ENCODE peak calls at places on chromosome X, in four cellular contexts. D is pancreas, K is GM12865, I is AG10803. H is an unnamed sample.
A peak's percentile ranks its signal among the peaks of the same experiment; 100 is the strongest.

GRCh38 chrX:48957477-48957826 is at the start of gene OTUD5:
- DNase-seq in D (peak; percentile 79), K (peak; percentile 78), I (no peak), H (no peak)

GRCh38 chrX:39705299-39705698 is 392.5 kb downstream of the BCOR start:
- DNase-seq in D (peak; percentile 61), K (peak; percentile 1), I (peak; percentile 87), H (no peak)

GRCh38 chrX:72123471-72124185 is 8.1 kb downstream of the RTL5 start:
- DNase-seq in D (peak; percentile 33), K (no peak), I (peak; percentile 66), H (no peak)

GRCh38 chrX:51292421-51292820 is 40.2 kb upstream of the NUDT10 start:
- DNase-seq in D (no peak), K (no peak), I (no peak), H (no peak)

GRCh38 chrX:332496-332860 is 13.9 kb upstream of the GTPBP6 start:
- DNase-seq in D (peak; percentile 50), K (no peak), I (no peak), H (no peak)

GRCh38 chrX:111181883-111182400 is 86.0 kb downstream of the PAK3 start:
- DNase-seq in D (no peak), K (no peak), I (no peak), H (no peak)

GRCh38 chrX:48468693-48469691 is 1.1 kb downstream of the SLC38A5 start:
- DNase-seq in D (no peak), K (peak; percentile 56), I (no peak), H (no peak)

GRCh38 chrX:56766554-56767412 is 37.7 kb downstream of the NBDY start:
- DNase-seq in D (no peak), K (no peak), I (peak; percentile 57), H (no peak)

GRCh38 chrX:111041018-111041462 is 55.0 kb upstream of the PAK3 start:
- DNase-seq in D (no peak), K (no peak), I (peak; percentile 92), H (no peak)

GRCh38 chrX:78493180-78493579 is 165.8 kb upstream of the CYSLTR1 start:
- DNase-seq in D (no peak), K (peak; percentile 35), I (no peak), H (no peak)

GRCh38 chrX:21975827-21976226 is 35.3 kb downstream of the SMS start:
- DNase-seq in D (no peak), K (no peak), I (peak; percentile 74), H (no peak)

GRCh38 chrX:136319600-136319999 is 18.8 kb downstream of the ADGRG4 start:
- DNase-seq in D (no peak), K (no peak), I (no peak), H (no peak)
- TF ChIP-seq CTCF in D (no peak), K (no peak), I (no peak), H (no peak)

GRCh38 chrX:63421411-63421810 is 70.3 kb upstream of the SPIN4 start:
- DNase-seq in D (no peak), K (no peak), I (no peak), H (no peak)
- TF ChIP-seq CTCF in D (no peak), K (no peak), I (peak; percentile 25), H (no peak)

GRCh38 chrX:36859231-36859630 is 148.9 kb upstream of the FAM47C start:
- DNase-seq in D (no peak), K (no peak), I (no peak), H (no peak)

GRCh38 chrX:36856849-36857248 is 151.3 kb upstream of the FAM47C start:
- DNase-seq in D (no peak), K (no peak), I (no peak), H (no peak)
- TF ChIP-seq CTCF in D (no peak), K (no peak), I (no peak), H (no peak)

GRCh38 chrX:132609449-132609848 is 120.6 kb upstream of the MBNL3 start:
- DNase-seq in D (no peak), K (no peak), I (no peak), H (no peak)
- TF ChIP-seq CTCF in D (no peak), K (no peak), I (no peak), H (no peak)

DNA sequence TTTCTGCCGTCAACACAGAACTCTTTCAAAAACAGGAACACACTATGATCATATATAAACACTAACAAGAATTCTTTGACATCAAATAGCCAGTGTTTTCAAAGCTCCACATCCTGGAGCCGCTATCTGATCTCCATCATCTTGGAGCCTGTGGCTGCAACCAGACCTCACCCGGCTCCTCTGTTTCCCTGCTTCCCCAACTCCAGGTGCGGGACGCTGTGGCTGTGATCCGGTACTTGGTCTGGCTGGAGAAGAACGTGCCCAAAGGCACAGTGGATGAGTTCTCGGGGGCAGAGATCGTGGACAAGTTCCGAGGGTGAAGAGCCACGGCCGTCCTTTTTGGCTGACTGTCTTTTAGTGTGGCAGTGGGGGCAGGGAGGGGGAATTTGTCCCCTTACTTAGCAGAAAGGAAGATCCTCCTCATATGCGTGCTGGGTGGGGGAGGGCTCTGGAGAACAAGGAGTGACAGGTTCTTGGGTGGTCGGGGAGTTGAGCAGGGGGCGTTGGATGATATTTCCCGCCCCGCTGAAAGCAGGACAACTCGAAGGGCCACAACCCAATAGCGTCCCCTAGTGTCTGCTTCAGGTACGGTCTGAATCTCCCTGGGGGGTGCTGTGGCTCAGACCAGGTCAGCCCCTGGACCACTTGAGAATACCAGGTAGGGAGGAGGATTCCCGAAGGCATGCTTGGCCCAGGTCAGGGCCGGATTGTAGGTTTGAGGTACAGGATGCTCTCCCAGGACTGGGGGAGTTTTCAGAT is 15.7 kb downstream of the XPNPEP2 start:
- DNase-seq in D (no peak), K (no peak), I (no peak), H (no peak)
- TF ChIP-seq CTCF in D (no peak), K (peak; percentile 59), I (peak; percentile 13), H (no peak)

GRCh38 chrX:70769659-70770232 is 138.8 kb downstream of the TEX11 start:
- DNase-seq in D (no peak), K (no peak), I (no peak), H (no peak)
- TF ChIP-seq CTCF in D (peak; percentile 60), K (no peak), I (peak; percentile 40), H (no peak)

DNA sequence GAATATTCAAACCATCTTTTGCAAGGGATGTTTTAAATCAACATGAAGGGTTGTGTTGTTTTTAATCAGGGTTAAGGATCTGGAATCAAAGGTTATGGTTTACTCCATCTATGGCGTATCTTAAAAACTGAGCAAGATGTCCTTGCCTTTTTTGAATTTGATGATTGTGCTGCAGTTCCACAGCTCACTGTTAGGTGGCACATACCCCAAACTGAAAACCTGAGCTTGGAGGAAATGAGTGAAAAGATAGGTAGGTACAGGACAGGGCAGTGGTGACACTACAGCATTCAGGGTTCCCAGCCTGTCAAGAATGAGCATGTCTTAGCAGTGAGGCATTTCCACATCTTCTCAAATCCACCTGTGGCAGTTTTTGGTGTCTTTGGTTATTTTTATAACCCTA is 13.1 kb upstream of the EOLA1 start:
- DNase-seq in D (no peak), K (peak; percentile 45), I (peak; percentile 29), H (no peak)
- TF ChIP-seq CTCF in D (peak; percentile 31), K (peak; percentile 32), I (peak; percentile 62), H (no peak)

GRCh38 chrX:11678174-11678573 is 12.5 kb upstream of the ARHGAP6 start:
- DNase-seq in D (no peak), K (peak; percentile 42), I (no peak), H (no peak)
- TF ChIP-seq CTCF in D (no peak), K (peak; percentile 18), I (peak; percentile 20), H (no peak)

GRCh38 chrX:119194631-119195030 is 41.5 kb upstream of the PGRMC1 start:
- DNase-seq in D (no peak), K (no peak), I (peak; percentile 48), H (no peak)
- TF ChIP-seq CTCF in D (no peak), K (no peak), I (peak; percentile 53), H (no peak)

DNA sequence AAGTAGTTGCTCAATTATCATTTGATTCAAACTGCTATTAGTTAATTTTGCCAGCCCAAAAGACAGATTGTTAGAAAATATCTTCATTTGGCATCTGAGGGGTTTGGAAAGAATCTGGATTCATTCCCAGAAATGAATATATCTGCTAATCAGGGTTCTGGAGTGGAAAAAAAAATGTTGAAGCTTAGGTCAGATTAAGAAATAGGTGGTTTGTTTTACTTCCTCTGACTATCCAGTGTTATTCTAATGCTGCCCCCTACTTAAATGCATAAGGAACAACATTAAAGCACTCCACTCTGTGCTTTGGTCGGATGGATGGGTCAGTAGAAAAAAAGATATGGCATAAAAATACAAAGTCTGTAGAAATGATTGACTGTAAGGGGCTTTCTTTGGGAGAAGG is 89.0 kb downstream of the LUZP4 start:
- DNase-seq in D (no peak), K (no peak), I (peak; percentile 61), H (no peak)
- TF ChIP-seq CTCF in D (no peak), K (no peak), I (peak; percentile 2), H (no peak)

H was measured in activated B cell treated with CpG ODN at 0.5 μM for 24 hours.